ENCODE peak calls at places on chromosomes 3 and 15, in nine cellular contexts. V, A, O, X, I, J, G, K and U are unnamed samples.

GRCh38 chr3:60199306-60199705 is 1051.9 kb downstream of the FHIT start:
- DNase-seq in A (no peak), K (no peak), G (no peak), V (no peak), I (peak; percentile 30), J (no peak), X (no peak), O (no peak), U (no peak)

GRCh38 chr3:9778518-9779129 is 8.9 kb upstream of the CAMK1 start:
- DNase-seq in G (no peak), V (no peak), X (no peak), A (no peak), O (no peak), J (no peak), I (no peak), K (no peak), U (no peak)

GRCh38 chr3:106299300-106300098 is 430.7 kb upstream of the CBLB start:
- DNase-seq in V (peak; percentile 73), I (no peak), X (no peak), K (no peak), G (peak; percentile 74), J (no peak), O (no peak), A (peak; percentile 32), U (no peak)

GRCh38 chr3:145776782-145777408 is 384.1 kb downstream of the PLOD2 start:
- DNase-seq in G (peak; percentile 84), V (peak; percentile 81), O (peak; percentile 55), K (peak; percentile 10), J (peak; percentile 67), I (peak; percentile 74), X (peak; percentile 39), A (peak; percentile 54), U (peak; percentile 84)

GRCh38 chr3:117706731-117707130 is 997.2 kb downstream of the TUSC7 start:
- DNase-seq in A (no peak), V (no peak), G (no peak), K (no peak), J (no peak), X (no peak), O (no peak), I (no peak), U (no peak)

GRCh38 chr15:36278219-36278618 is 301.2 kb upstream of the CDIN1 start:
- DNase-seq in I (no peak), X (no peak), V (no peak), A (peak; percentile 11), G (peak; percentile 41), J (peak; percentile 76), O (no peak), K (no peak), U (peak; percentile 55)

GRCh38 chr15:29124581-29125381 is 144.8 kb downstream of the NSMCE3 start:
- DNase-seq in G (no peak), O (no peak), V (peak; percentile 21), A (peak; percentile 12), J (peak; percentile 28), K (no peak), X (no peak), I (no peak), U (peak; percentile 75)

GRCh38 chr3:129624347-129625070 is 18.0 kb upstream of the PLXND1 start:
- DNase-seq in G (no peak), O (peak; percentile 28), I (no peak), V (no peak), J (no peak), A (peak; percentile 34), K (no peak), X (no peak), U (peak; percentile 47)

GRCh38 chr3:62562017-62562416 is 188.7 kb upstream of the FEZF2 start:
- DNase-seq in O (no peak), V (peak; percentile 45), G (peak; percentile 78), J (peak; percentile 35), I (no peak), X (no peak), K (no peak), A (peak; percentile 69), U (no peak)

GRCh38 chr15:36106640-36107335 is 472.6 kb upstream of the CDIN1 start:
- DNase-seq in O (no peak), G (no peak), J (no peak), A (no peak), V (peak; percentile 39), K (no peak), I (no peak), X (no peak), U (no peak)

GRCh38 chr3:27943106-27943505 is 221.0 kb upstream of the EOMES start:
- DNase-seq in O (peak; percentile 19), I (peak; percentile 6), V (peak; percentile 26), J (peak; percentile 55), G (peak; percentile 12), K (no peak), X (no peak), A (no peak), U (peak; percentile 83)

GRCh38 chr15:88376574-88377174 is 90.5 kb downstream of the MRPL46 start:
- DNase-seq in K (no peak), A (peak; percentile 54), O (no peak), V (peak; percentile 56), G (peak; percentile 23), I (no peak), J (no peak), X (no peak), U (no peak)

GRCh38 chr3:111700054-111700453 is 104.9 kb upstream of the ZBED2 start:
- DNase-seq in A (no peak), V (no peak), G (no peak), J (no peak), K (no peak), I (no peak), X (no peak), O (no peak), U (no peak)

GRCh38 chr3:196175116-196175625 is 36.0 kb downstream of the ZDHHC19 start:
- DNase-seq in V (no peak), X (no peak), G (no peak), K (peak; percentile 4), O (no peak), A (no peak), J (no peak), I (no peak), U (no peak)
- H3K9ac ChIP-seq in V (no peak overlapping the region), X (no peak overlapping the region), G (no peak overlapping the region), K (no peak overlapping the region), O (no peak overlapping the region), A (no peak overlapping the region), J (no peak overlapping the region), I (no peak overlapping the region), U (no peak overlapping the region)

GRCh38 chr15:60389261-60390077 is 8.3 kb downstream of the ANXA2 start:
- DNase-seq in V (peak; percentile 49), I (no peak), G (no peak), O (no peak), A (no peak), K (no peak), J (no peak), X (no peak), U (peak; percentile 31)

GRCh38 chr15:60392601-60392985 is 5.2 kb downstream of the ANXA2 start:
- DNase-seq in G (peak; percentile 78), K (no peak), A (peak; percentile 78), X (no peak), J (peak; percentile 82), O (no peak), V (peak; percentile 74), I (no peak), U (peak; percentile 46)

GRCh38 chr15:60390931-60391501 is 6.8 kb downstream of the ANXA2 start:
- DNase-seq in O (peak; percentile 77), I (peak; percentile 80), K (no peak), J (peak; percentile 77), X (peak; percentile 75), A (peak; percentile 83), V (peak; percentile 91), G (peak; percentile 85), U (peak; percentile 79)

GRCh38 chr15:60391722-60392340 is 6.0 kb downstream of the ANXA2 start:
- DNase-seq in G (no peak), X (no peak), A (no peak), J (no peak), V (peak; percentile 22), K (no peak), O (no peak), I (no peak), U (peak; percentile 37)

DNA sequence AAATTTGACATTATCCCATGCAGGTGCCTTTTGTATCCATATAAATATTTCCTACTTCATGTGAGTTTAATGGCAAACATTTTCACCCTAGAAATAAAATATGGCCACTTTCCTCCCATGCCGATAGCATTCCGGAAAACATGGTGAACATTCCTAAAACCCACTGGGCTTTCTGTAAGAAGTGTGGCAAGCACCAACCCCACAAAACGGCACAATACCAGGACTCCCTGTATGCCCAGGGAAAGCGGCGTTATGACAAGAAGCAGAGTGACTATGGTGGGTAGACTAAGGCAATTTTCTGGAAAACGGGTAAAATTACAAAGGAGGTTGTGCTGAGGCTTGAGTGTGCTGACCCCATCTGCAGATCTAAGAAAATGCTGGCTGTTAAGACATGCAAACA is 7.6 kb downstream of the ANXA2 start:
- DNase-seq in A (no peak), V (peak; percentile 43), G (no peak), J (no peak), K (no peak), X (no peak), O (no peak), I (no peak), U (peak; percentile 39)
- H3K4me1 ChIP-seq in A (peaks cover 35% of the 10 kb centered on the region), V (peaks cover 86% of the 10 kb centered on the region), G (peaks cover 38% of the 10 kb centered on the region), J (peaks cover 81% of the 10 kb centered on the region), K (peaks cover 54% of the 10 kb centered on the region), X (peaks cover 19% of the 10 kb centered on the region), O (peaks cover 8% of the 10 kb centered on the region), I (peaks cover 8% of the 10 kb centered on the region), U (peaks cover 42% of the 10 kb centered on the region)

DNA sequence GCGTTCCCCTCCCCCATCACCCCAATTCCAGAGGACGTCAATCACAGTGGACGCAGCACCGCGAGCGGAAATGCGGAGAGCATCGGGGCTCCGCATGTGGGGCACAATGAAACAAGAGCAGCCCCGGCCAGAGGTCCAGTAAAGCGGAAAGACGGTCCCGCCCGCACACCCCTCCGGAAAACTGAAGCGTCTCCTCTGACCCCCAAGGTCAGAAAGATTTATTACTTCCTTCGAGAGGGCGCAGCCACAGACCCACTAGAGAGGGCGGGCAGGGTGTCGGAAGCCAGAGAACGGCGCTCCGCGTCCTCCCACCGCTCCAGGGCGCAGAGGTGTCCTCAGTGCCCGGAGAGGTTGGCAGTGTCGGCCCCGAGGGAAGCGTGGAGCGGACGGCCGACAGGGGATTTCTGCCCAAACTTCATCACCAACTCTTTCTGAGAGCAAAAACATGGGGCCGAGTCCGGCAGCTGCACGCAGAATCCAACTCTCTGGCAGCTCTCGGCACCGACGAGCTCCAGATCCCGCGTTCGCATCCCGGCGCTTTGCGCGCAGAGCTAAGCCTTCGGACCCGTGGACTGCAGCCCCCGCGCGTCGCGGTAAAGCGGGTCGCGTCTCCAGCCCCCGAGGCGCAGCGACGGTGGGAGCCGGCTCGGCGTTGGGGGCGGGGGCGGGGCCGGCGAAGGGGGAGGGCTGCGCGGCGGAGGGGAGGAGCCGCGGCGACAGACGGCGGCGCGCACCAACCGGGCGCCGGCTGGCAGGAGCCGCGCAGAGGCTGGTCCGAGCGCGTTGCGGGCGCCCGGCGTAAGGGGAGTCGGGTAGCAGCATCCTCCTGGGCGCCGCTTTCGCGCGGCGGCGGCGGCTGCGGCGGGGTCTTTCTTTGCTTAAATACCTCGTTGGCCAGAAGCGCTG is at the start of gene CHST2:
- DNase-seq in K (peak; percentile 94), I (peak; percentile 83), J (peak; percentile 72), A (peak; percentile 71), V (peak; percentile 94), G (peak; percentile 79), O (peak; percentile 67), X (peak; percentile 77), U (peak; percentile 92)
- H3K27me3 ChIP-seq in K (peaks cover 34% of the 10 kb centered on the region), I (peaks cover 11% of the 10 kb centered on the region), J (no peaks in the 10 kb centered on the region), A (peaks cover 12% of the 10 kb centered on the region), V (no peaks in the 10 kb centered on the region), G (no peaks in the 10 kb centered on the region), O (peaks cover 20% of the 10 kb centered on the region), X (peaks cover 10% of the 10 kb centered on the region), U (peaks cover 27% of the 10 kb centered on the region)

DNA sequence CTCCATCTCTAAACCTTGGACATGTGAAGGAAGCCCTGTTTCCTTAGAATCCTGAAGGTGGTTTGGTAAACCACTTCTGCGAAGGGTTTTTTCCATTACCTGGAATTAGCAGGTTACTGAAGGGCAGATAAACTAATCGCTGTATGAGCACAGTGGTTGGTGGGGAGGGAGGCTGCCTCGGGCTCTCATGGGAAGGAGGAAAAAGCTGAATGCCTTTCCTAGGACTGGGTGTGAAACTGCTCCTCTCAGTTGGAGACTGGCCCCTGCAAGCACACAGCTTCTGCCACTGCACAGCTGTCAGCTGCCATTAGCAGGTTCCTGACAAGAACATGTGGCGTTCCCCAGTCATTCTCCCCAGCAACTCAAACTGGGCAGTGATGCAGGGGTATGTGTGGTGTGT is 376.3 kb downstream of the GAP43 start:
- DNase-seq in A (peak; percentile 20), G (peak; percentile 21), X (no peak), I (no peak), O (no peak), J (no peak), V (no peak), K (no peak), U (peak; percentile 79)
- H3K9ac ChIP-seq in A (no peak overlapping the region), G (no peak overlapping the region), X (no peak overlapping the region), I (no peak overlapping the region), O (no peak overlapping the region), J (peak overlapping the region; percentile 29), V (no peak overlapping the region), K (peak overlapping the region; percentile 49), U (no peak overlapping the region)